ENCODE peak calls at places on chromosomes 11 and 22, in five cellular contexts. L is iris pigment epithelial cell, A is Peyer's patch, X is bronchial epithelial cell, S is left ventricle myocardium inferior. K is an unnamed sample.

GRCh38 chr11:57493507-57494503 is 21.7 kb downstream of the SLC43A1 start:
- DNase-seq in L (no peak), A (peak), X (peak), S (peak), K (peak)

GRCh38 chr22:29799217-29799680 is 32.1 kb downstream of the UQCR10 start:
- DNase-seq in L (peak), A (peak), X (peak), S (peak), K (no peak)

GRCh38 chr11:42232655-42233054 is 773.2 kb upstream of the LRRC4C start:
- DNase-seq in L (no peak), A (no peak), X (no peak), S (no peak), K (no peak)

GRCh38 chr11:57667715-57668466 is at the start of gene ZDHHC5:
- DNase-seq in L (peak), A (peak), X (peak), S (peak), K (peak)

GRCh38 chr11:47392546-47393162 is 14.3 kb upstream of the SPI1 start:
- DNase-seq in L (no peak), A (no peak), X (no peak), S (no peak), K (no peak)

GRCh38 chr11:44589301-44589700 is 23.8 kb downstream of the CD82 start:
- DNase-seq in L (peak), A (no peak), X (no peak), S (no peak), K (no peak)

GRCh38 chr11:88484873-88485621 is 147.5 kb upstream of the CTSC start:
- DNase-seq in L (peak), A (no peak), X (peak), S (no peak), K (peak)

GRCh38 chr22:17990167-17990566 is 34.2 kb downstream of the MICAL3 start:
- DNase-seq in L (peak), A (no peak), X (no peak), S (no peak), K (no peak)

GRCh38 chr22:49420651-49421050 is 407.0 kb downstream of the BRD1 start:
- DNase-seq in L (no peak), A (no peak), X (no peak), S (no peak), K (no peak)

GRCh38 chr22:40817737-40818136 is 1.4 kb downstream of the SLC25A17 start:
- DNase-seq in L (no peak), A (no peak), X (no peak), S (no peak), K (no peak)

K was measured in A673.